ENCODE peak calls at places on chromosomes 3 and 15, in five cellular contexts. E is glutamatergic neuron, H is activated gamma-delta T cell treated with Interleukin-2 at 50 U/mL for 16 hours, A is tibial artery, X is mucosa of descending colon. Z is an unnamed sample.

GRCh38 chr3:46695962-46696922 is 2.8 kb upstream of the ALS2CL start:
- DNase-seq in X (no peak), A (peak; percentile 57), H (no peak), E (peak; percentile 58), Z (no peak)

GRCh38 chr15:100829457-100829856 is 50.2 kb upstream of the ALDH1A3 start:
- DNase-seq in E (no peak), X (no peak), A (no peak), H (no peak), Z (no peak)

GRCh38 chr3:182973047-182973446 is 7.3 kb downstream of the DCUN1D1 start:
- DNase-seq in H (no peak), X (no peak), E (no peak), A (no peak), Z (no peak)

GRCh38 chr3:33317963-33318708 is 40.9 kb downstream of the FBXL2 start:
- DNase-seq in X (no peak), A (no peak), E (no peak), H (no peak), Z (no peak)

GRCh38 chr15:61974118-61974517 is 86.1 kb downstream of the VPS13C start:
- DNase-seq in H (no peak), A (no peak), E (no peak), X (no peak), Z (no peak)

GRCh38 chr3:111764645-111765091 is 94.4 kb upstream of the PHLDB2 start:
- DNase-seq in H (no peak), A (no peak), E (no peak), X (no peak), Z (peak; percentile 46)

GRCh38 chr3:14836049-14836468 is 17.3 kb downstream of the FGD5 start:
- DNase-seq in H (no peak), A (peak; percentile 68), X (peak; percentile 52), E (no peak), Z (no peak)

GRCh38 chr3:36164400-36164799 is 215.9 kb upstream of the STAC start:
- DNase-seq in A (no peak), H (no peak), X (no peak), E (no peak), Z (no peak)

GRCh38 chr3:113662824-113663223 is 33.6 kb downstream of the USF3 start:
- DNase-seq in H (no peak), E (no peak), X (no peak), A (no peak), Z (no peak)

GRCh38 chr3:138172625-138173024 is 2.1 kb downstream of the DBR1 start:
- DNase-seq in E (no peak), X (no peak), H (no peak), A (no peak), Z (no peak)

GRCh38 chr3:197117107-197117506 is 87.5 kb upstream of the MELTF start:
- DNase-seq in X (no peak), A (no peak), H (no peak), E (no peak), Z (peak; percentile 9)

GRCh38 chr3:122975163-122975923 is 52.2 kb downstream of the SEMA5B start:
- DNase-seq in H (peak; percentile 31), A (no peak), X (no peak), E (peak; percentile 51), Z (no peak)

GRCh38 chr15:29024681-29025080 is 138.9 kb downstream of the APBA2 start:
- DNase-seq in A (no peak), H (no peak), X (no peak), E (no peak), Z (no peak)

GRCh38 chr3:35664460-35664919 is 25.2 kb downstream of the ARPP21 start:
- DNase-seq in X (peak; percentile 12), H (no peak), E (peak; percentile 90), A (no peak), Z (peak; percentile 52)

GRCh38 chr3:53167418-53168174 is 6.6 kb downstream of the PRKCD start:
- DNase-seq in E (no peak), X (no peak), H (no peak), A (no peak), Z (no peak)

GRCh38 chr3:114451051-114451451 is 157.2 kb downstream of the TIGIT start:
- DNase-seq in A (no peak), E (no peak), X (no peak), H (no peak), Z (no peak)

GRCh38 chr3:29822051-29822450 is 541.2 kb downstream of the RBMS3 start:
- DNase-seq in A (no peak), E (no peak), H (no peak), X (no peak), Z (no peak)

GRCh38 chr3:158718490-158719170 is 13.6 kb downstream of the RARRES1 start:
- DNase-seq in H (no peak), E (no peak), A (no peak), X (peak; percentile 35), Z (no peak)

GRCh38 chr15:23439513-23439912 is 7.5 kb downstream of the GOLGA6L2 start:
- DNase-seq in H (no peak), X (no peak), A (no peak), E (no peak), Z (no peak)

GRCh38 chr15:38378162-38378560 is 75.8 kb upstream of the FAM98B start:
- DNase-seq in X (peak; percentile 25), H (no peak), E (no peak), A (peak; percentile 40), Z (no peak)

GRCh38 chr3:67601919-67602608 is 52.3 kb downstream of the SUCLG2 start:
- DNase-seq in A (no peak), H (no peak), E (no peak), X (no peak), Z (no peak)

GRCh38 chr3:102979682-102980378 is 545.0 kb downstream of the ZPLD1 start:
- DNase-seq in X (peak; percentile 29), E (no peak), H (no peak), A (peak; percentile 79), Z (no peak)

GRCh38 chr3:103992469-103992868 is 1374.2 kb upstream of the ALCAM start:
- DNase-seq in A (no peak), E (no peak), X (no peak), H (no peak), Z (peak; percentile 30)

GRCh38 chr15:68334661-68335124 is 57.1 kb downstream of the FEM1B start:
- DNase-seq in H (no peak), A (peak; percentile 50), X (no peak), E (no peak), Z (no peak)

GRCh38 chr3:189270248-189270832 is 98.6 kb downstream of the TPRG1 start:
- DNase-seq in A (no peak), E (peak; percentile 56), H (no peak), X (peak; percentile 73), Z (peak; percentile 73)

GRCh38 chr15:86502313-86502712 is 422.6 kb downstream of the AGBL1 start:
- DNase-seq in A (no peak), X (no peak), E (no peak), H (no peak), Z (no peak)

Z was measured in GM23338.